ENCODE peak calls at places on chromosomes 7 and 10, in five cellular contexts. V, F, K, N and Q are unnamed samples. For H3K4me1 and H3K36me3, the result is how much of the 10 kb centered on the place peaks cover.

GRCh38 chr7:150977382-150978135 is 562 bp downstream of the KCNH2 start:
- DNase-seq in V (peak), F (no peak), K (no peak), N (peak), Q (no peak)

GRCh38 chr10:64863836-64864235 is 1342.6 kb downstream of the REEP3 start:
- DNase-seq in V (no peak), F (peak), K (no peak), N (no peak), Q (no peak)

GRCh38 chr7:21617916-21618390 is 75.1 kb downstream of the DNAH11 start:
- DNase-seq in V (no peak), F (peak), K (peak), N (no peak), Q (peak)

GRCh38 chr10:58531084-58531695 is 18.5 kb downstream of the BICC1 start:
- DNase-seq in V (no peak), F (peak), K (peak), N (no peak), Q (peak)

GRCh38 chr7:36430171-36430570 is 40.5 kb downstream of the ANLN start:
- DNase-seq in V (no peak), F (no peak), K (no peak), N (no peak), Q (no peak)

GRCh38 chr7:30902466-30902865 is 9.2 kb upstream of the AQP1 start:
- DNase-seq in V (peak), F (no peak), K (no peak), N (no peak), Q (no peak)

GRCh38 chr7:37359662-37360444 is 88.8 kb downstream of the ELMO1 start:
- DNase-seq in V (no peak), F (no peak), K (no peak), N (no peak), Q (no peak)

GRCh38 chr7:142554555-142555532 is 194.4 kb upstream of the PRSS1 start:
- DNase-seq in V (no peak), F (no peak), K (no peak), N (no peak), Q (no peak)

GRCh38 chr7:101126651-101127459 is at the start of gene SERPINE1:
- DNase-seq in V (peak), F (peak), K (peak), N (peak), Q (no peak)

GRCh38 chr10:75430000-75430763 is 1.2 kb upstream of the LRMDA start:
- DNase-seq in V (peak), F (no peak), K (peak), N (peak), Q (peak)

GRCh38 chr7:97595439-97595838 is 136.4 kb upstream of the TAC1 start:
- DNase-seq in V (no peak), F (no peak), K (no peak), N (no peak), Q (no peak)

GRCh38 chr7:52030722-52031121 is 714.1 kb upstream of the COBL start:
- DNase-seq in V (no peak), F (no peak), K (no peak), N (no peak), Q (no peak)

GRCh38 chr7:130944997-130945396 is 211.0 kb upstream of the KLF14 start:
- DNase-seq in V (no peak), F (no peak), K (no peak), N (no peak), Q (no peak)

GRCh38 chr7:155815332-155816191 is 3.3 kb upstream of the SHH start:
- DNase-seq in V (peak), F (peak), K (peak), N (peak), Q (peak)

GRCh38 chr10:1153805-1154351 is 97.7 kb downstream of the WDR37 start:
- DNase-seq in V (peak), F (no peak), K (no peak), N (no peak), Q (no peak)

GRCh38 chr7:154698726-154699291 is 304.1 kb downstream of the PAXIP1 start:
- DNase-seq in V (no peak), F (no peak), K (no peak), N (no peak), Q (no peak)

GRCh38 chr7:131071786-131072504 is 255.7 kb upstream of the MKLN1 start:
- DNase-seq in V (no peak), F (no peak), K (peak), N (no peak), Q (no peak)

GRCh38 chr7:26293569-26294308 is 2.1 kb downstream of the SNX10 start:
- DNase-seq in V (no peak), F (no peak), K (no peak), N (no peak), Q (no peak)

GRCh38 chr7:2729043-2729892 is 41.3 kb downstream of the AMZ1 start:
- DNase-seq in V (no peak), F (no peak), K (no peak), N (peak), Q (peak)

GRCh38 chr10:111990734-111991133 is 192.8 kb downstream of the GPAM start:
- DNase-seq in V (no peak), F (no peak), K (no peak), N (no peak), Q (no peak)

DNA sequence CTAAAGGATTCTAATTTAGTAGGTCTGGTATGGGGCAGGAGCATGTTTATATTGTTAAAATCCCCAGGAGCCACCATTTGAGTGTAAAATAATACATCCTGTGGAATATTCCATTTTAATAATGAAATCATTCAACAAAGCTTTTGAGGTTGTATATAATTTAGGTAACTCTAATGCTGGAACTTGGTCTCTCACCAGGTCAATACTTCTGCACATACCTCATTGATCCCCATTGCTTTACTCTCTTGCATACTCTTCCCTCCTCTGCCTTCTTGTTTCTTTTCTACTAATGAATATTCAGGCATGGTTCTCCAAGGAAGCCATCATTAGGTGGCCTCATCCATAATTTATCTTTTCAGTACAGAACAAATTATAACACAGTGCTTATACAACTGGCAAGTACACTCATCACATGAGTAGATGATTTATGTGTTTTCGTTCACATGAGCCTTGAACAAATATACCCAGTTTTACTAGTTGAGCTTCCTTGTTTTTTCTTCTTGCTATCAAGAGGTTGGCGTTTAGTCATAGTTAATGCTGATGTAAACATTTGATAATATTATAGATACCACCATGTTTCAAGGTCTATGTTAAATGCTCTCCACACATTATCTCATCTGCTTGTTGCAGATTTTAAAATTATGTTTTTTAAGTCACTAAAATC is 7.2 kb downstream of the PALS2 start:
- DNase-seq in V (no peak), F (no peak), K (no peak), N (no peak), Q (peak)
- H3K4me1 ChIP-seq in V (under half), F (under half), K (under half), N (under half), Q (under half)

GRCh38 chr10:73478636-73479035 is 17.2 kb downstream of the PPP3CB start:
- DNase-seq in V (no peak), F (no peak), K (no peak), N (no peak), Q (no peak)
- H3K36me3 ChIP-seq in V (under half), F (under half), K (under half), N (under half), Q (under half)

GRCh38 chr10:79144341-79145173 is 75.8 kb downstream of the ZMIZ1 start:
- DNase-seq in V (no peak), F (no peak), K (no peak), N (no peak), Q (no peak)
- H3K4me1 ChIP-seq in V (half or more), F (under half), K (half or more), N (under half), Q (under half)

DNA sequence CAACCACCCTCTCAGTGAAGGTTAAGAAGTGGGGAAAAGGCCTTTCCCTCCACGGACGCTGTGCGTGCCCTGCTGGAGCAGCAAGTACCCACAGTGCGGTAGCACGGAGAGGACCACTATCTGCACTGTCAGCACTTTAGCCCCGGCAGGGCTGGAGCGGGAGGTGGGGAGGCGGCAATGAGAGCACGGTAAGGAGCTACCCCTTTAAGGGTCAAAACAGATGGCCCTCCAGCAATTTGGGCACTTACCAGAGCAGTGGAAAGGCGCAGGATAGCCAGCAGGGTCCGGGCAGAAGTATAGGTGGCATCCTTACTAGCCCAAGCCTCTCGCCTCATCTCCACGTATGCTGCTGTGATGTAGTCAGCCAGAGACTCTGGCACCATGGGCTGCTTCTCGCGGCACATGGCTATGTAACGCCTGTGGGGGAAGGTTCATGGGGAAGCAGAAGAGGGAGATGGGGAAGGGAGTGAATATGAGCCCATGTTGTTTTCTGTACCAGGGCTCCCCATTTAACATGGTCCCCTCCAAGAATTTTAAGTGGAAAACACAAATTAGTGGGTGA is 5.2 kb downstream of the COPS6 start:
- DNase-seq in V (no peak), F (no peak), K (no peak), N (no peak), Q (no peak)
- H3K36me3 ChIP-seq in V (under half), F (under half), K (half or more), N (under half), Q (under half)

DNA sequence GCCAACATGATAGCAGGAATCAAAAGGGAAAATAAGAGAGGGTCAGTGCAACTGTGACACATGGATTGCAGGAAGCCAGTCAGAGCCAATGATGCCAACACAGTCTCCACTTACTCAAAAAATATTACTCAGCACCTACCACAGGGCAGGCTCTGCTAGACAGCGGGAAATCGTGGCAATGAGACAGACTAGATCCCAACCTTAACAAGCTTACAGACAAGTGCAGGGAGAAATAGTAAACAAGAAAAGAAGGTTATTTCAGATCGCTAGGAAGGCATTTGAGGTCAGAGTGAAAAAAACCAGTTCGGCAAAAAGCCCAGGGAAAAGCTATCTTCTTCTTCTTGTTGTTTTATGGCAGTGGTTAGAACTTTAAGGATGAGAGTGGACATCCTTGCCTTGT is 45.2 kb upstream of the NPFFR1 start:
- DNase-seq in V (no peak), F (no peak), K (no peak), N (no peak), Q (no peak)
- H3K4me1 ChIP-seq in V (under half), F (under half), K (under half), N (under half), Q (under half)

GRCh38 chr7:44750921-44751571 is 2.4 kb downstream of the ZMIZ2 start:
- DNase-seq in V (no peak), F (no peak), K (peak), N (no peak), Q (peak)
- H3K36me3 ChIP-seq in V (under half), F (under half), K (under half), N (under half), Q (under half)

GRCh38 chr10:124735491-124736286 is 8.5 kb downstream of the FAM53B start:
- DNase-seq in V (no peak), F (no peak), K (no peak), N (no peak), Q (no peak)
- H3K4me1 ChIP-seq in V (half or more), F (under half), K (half or more), N (half or more), Q (under half)

DNA sequence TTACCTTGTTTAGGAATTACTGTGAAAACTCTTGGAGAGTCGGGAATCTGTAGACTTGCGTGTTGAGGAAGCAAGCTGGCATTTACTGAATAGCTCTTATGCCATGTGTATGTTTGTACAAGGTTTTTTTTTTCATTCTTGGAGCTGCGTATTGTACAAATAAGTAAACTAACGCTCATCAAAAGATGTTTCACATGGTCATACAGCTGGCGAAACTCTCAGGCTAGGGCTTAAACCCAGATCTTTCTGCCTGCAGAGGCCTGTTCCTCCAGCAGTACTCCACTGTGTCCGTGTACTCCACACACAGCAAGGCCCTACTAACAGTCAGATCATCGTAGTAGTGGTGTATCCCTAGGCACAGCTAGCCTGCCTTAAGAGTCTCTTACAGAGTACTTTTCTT is 7.4 kb downstream of the EDRF1 start:
- DNase-seq in V (no peak), F (no peak), K (no peak), N (no peak), Q (no peak)
- H3K36me3 ChIP-seq in V (under half), F (under half), K (half or more), N (under half), Q (under half)

GRCh38 chr7:140276001-140276400 is 99.2 kb upstream of the KDM7A start:
- DNase-seq in V (no peak), F (no peak), K (no peak), N (no peak), Q (no peak)
- H3K4me1 ChIP-seq in V (under half), F (under half), K (under half), N (under half), Q (under half)